ENCODE peak calls at places on chromosomes 16 and 17, in four cellular contexts. One of them, this sample, is unnamed.

GRCh38 chr17:51165680-51166197 is 472 bp upstream of the NME2 start:
- DNase-seq in transverse colon: peak; percentile 43
- DNase-seq in prostate gland: no peak
- DNase-seq in gastrocnemius medialis: no peak
- DNase-seq in this sample: no peak

GRCh38 chr17:66016231-66016630 is 175.7 kb downstream of the CEP112 start:
- DNase-seq in transverse colon: no peak
- DNase-seq in prostate gland: no peak
- DNase-seq in gastrocnemius medialis: no peak
- DNase-seq in this sample: no peak

GRCh38 chr17:36935681-36936454 is 1.4 kb upstream of the LHX1 start:
- DNase-seq in transverse colon: no peak
- DNase-seq in prostate gland: no peak
- DNase-seq in gastrocnemius medialis: no peak
- DNase-seq in this sample: peak; percentile 58

GRCh38 chr16:56606688-56607618 is 1.4 kb upstream of the MT2A start:
- DNase-seq in transverse colon: peak; percentile 67
- DNase-seq in prostate gland: peak; percentile 82
- DNase-seq in gastrocnemius medialis: peak; percentile 92
- DNase-seq in this sample: no peak

GRCh38 chr17:68944435-68945035 is 10.7 kb downstream of the ABCA8 start:
- DNase-seq in transverse colon: no peak
- DNase-seq in prostate gland: no peak
- DNase-seq in gastrocnemius medialis: no peak
- DNase-seq in this sample: no peak

GRCh38 chr16:17568239-17568638 is 97.5 kb upstream of the XYLT1 start:
- DNase-seq in transverse colon: no peak
- DNase-seq in prostate gland: no peak
- DNase-seq in gastrocnemius medialis: no peak
- DNase-seq in this sample: no peak

GRCh38 chr17:66996926-66997325 is 32.4 kb downstream of the CACNG4 start:
- DNase-seq in transverse colon: no peak
- DNase-seq in prostate gland: no peak
- DNase-seq in gastrocnemius medialis: no peak
- DNase-seq in this sample: no peak

GRCh38 chr17:17235212-17236174 is 1.5 kb downstream of the FLCN start:
- DNase-seq in transverse colon: no peak
- DNase-seq in prostate gland: no peak
- DNase-seq in gastrocnemius medialis: peak; percentile 48
- DNase-seq in this sample: peak; percentile 34

GRCh38 chr17:80260791-80261158 is at the start of gene RNF213:
- DNase-seq in transverse colon: peak; percentile 75
- DNase-seq in prostate gland: peak; percentile 29
- DNase-seq in gastrocnemius medialis: no peak
- DNase-seq in this sample: peak; percentile 44

GRCh38 chr17:50279639-50280038 is 5.4 kb downstream of the TMEM92 start:
- DNase-seq in transverse colon: no peak
- DNase-seq in prostate gland: no peak
- DNase-seq in gastrocnemius medialis: no peak
- DNase-seq in this sample: no peak

GRCh38 chr17:72978593-72979218 is 113.8 kb downstream of the SLC39A11 start:
- DNase-seq in transverse colon: no peak
- DNase-seq in prostate gland: no peak
- DNase-seq in gastrocnemius medialis: no peak
- DNase-seq in this sample: no peak

GRCh38 chr16:5616841-5617240 is 519.2 kb upstream of the EEF2KMT start:
- DNase-seq in transverse colon: no peak
- DNase-seq in prostate gland: no peak
- DNase-seq in gastrocnemius medialis: no peak
- DNase-seq in this sample: no peak

GRCh38 chr16:52538511-52538910 is 8.4 kb downstream of the TOX3 start:
- DNase-seq in transverse colon: no peak
- DNase-seq in prostate gland: no peak
- DNase-seq in gastrocnemius medialis: no peak
- DNase-seq in this sample: no peak

GRCh38 chr16:87129771-87130170 is 187.4 kb downstream of the C16orf95 start:
- DNase-seq in transverse colon: no peak
- DNase-seq in prostate gland: no peak
- DNase-seq in gastrocnemius medialis: no peak
- DNase-seq in this sample: no peak

GRCh38 chr16:47143329-47143676 is 442 bp downstream of the NETO2 start:
- DNase-seq in transverse colon: peak; percentile 76
- DNase-seq in prostate gland: peak; percentile 15
- DNase-seq in gastrocnemius medialis: peak; percentile 4
- DNase-seq in this sample: peak; percentile 82

GRCh38 chr17:2222901-2223616 is 80.5 kb downstream of the SMG6 start:
- DNase-seq in transverse colon: peak; percentile 57
- DNase-seq in prostate gland: no peak
- DNase-seq in gastrocnemius medialis: peak; percentile 75
- DNase-seq in this sample: no peak

GRCh38 chr17:6166492-6167179 is 96.5 kb downstream of the WSCD1 start:
- DNase-seq in transverse colon: no peak
- DNase-seq in prostate gland: no peak
- DNase-seq in gastrocnemius medialis: no peak
- DNase-seq in this sample: no peak

GRCh38 chr17:36814958-36815357 is 122.3 kb upstream of the LHX1 start:
- DNase-seq in transverse colon: no peak
- DNase-seq in prostate gland: no peak
- DNase-seq in gastrocnemius medialis: no peak
- DNase-seq in this sample: no peak

GRCh38 chr16:70705056-70705455 is 19.2 kb upstream of the MTSS2 start:
- DNase-seq in transverse colon: no peak
- DNase-seq in prostate gland: no peak
- DNase-seq in gastrocnemius medialis: no peak
- DNase-seq in this sample: no peak

GRCh38 chr17:31869031-31869430 is 10.0 kb upstream of the COPRS start:
- DNase-seq in transverse colon: no peak
- DNase-seq in prostate gland: no peak
- DNase-seq in gastrocnemius medialis: no peak
- DNase-seq in this sample: no peak

GRCh38 chr16:88088161-88088581 is 136.9 kb downstream of the BANP start:
- DNase-seq in transverse colon: no peak
- DNase-seq in prostate gland: no peak
- DNase-seq in gastrocnemius medialis: no peak
- DNase-seq in this sample: no peak

GRCh38 chr16:57045694-57046381 is 46.5 kb upstream of the CPNE2 start:
- DNase-seq in transverse colon: peak; percentile 57
- DNase-seq in prostate gland: peak; percentile 50
- DNase-seq in gastrocnemius medialis: peak; percentile 32
- DNase-seq in this sample: no peak

GRCh38 chr17:67289174-67289876 is 44.3 kb upstream of the HELZ start:
- DNase-seq in transverse colon: peak; percentile 30
- DNase-seq in prostate gland: peak; percentile 33
- DNase-seq in gastrocnemius medialis: peak; percentile 61
- DNase-seq in this sample: peak; percentile 58

GRCh38 chr16:82368041-82368440 is 198.0 kb upstream of the MPHOSPH6 start:
- DNase-seq in transverse colon: no peak
- DNase-seq in prostate gland: peak; percentile 26
- DNase-seq in gastrocnemius medialis: no peak
- DNase-seq in this sample: peak; percentile 52

GRCh38 chr17:78126895-78127239 is 1.7 kb downstream of the TMC6 start:
- DNase-seq in transverse colon: no peak
- DNase-seq in prostate gland: no peak
- DNase-seq in gastrocnemius medialis: no peak
- DNase-seq in this sample: no peak
- H3K4me1 ChIP-seq in transverse colon: peaks cover 45% of the 10 kb centered on the region
- H3K4me1 ChIP-seq in prostate gland: peaks cover 12% of the 10 kb centered on the region
- H3K4me1 ChIP-seq in gastrocnemius medialis: peaks cover 5% of the 10 kb centered on the region
- H3K4me1 ChIP-seq in this sample: peaks cover 4% of the 10 kb centered on the region

DNA sequence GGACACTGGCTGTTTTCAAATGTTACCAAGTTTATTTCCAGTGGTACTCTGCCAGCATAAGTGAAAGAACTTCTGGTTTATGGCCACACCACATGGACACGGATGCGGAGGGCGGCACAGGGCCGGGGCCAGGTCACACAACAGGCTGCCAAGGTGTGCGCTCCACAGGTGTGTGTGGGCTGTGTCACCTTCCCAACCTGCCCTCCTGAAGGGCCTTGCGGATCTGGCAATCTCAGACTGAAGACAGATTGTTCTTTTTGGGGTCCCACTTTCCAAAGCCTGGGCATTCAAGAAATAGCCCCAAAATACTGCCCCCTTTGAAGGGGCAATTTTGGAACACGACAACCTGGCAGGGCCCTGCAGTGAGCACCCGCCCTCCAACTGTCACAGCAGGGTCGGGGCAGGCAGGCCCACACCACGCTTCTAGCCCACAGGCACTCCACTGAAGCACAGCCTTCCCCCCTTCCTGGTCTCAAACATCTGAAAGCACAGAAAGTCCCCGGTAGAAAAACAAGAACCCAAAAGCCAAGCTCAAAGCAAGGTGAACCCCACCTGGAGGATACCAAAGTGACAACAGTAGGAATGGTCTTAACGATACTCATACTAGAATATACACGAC is 3.5 kb downstream of the CSNK1D start:
- DNase-seq in transverse colon: no peak
- DNase-seq in prostate gland: no peak
- DNase-seq in gastrocnemius medialis: no peak
- DNase-seq in this sample: no peak
- H3K4me3 ChIP-seq in transverse colon: no peak overlapping the region
- H3K4me3 ChIP-seq in prostate gland: no peak overlapping the region
- H3K4me3 ChIP-seq in gastrocnemius medialis: no peak overlapping the region
- H3K4me3 ChIP-seq in this sample: no peak overlapping the region

GRCh38 chr17:4986951-4987766 is at the start of gene CAMTA2:
- DNase-seq in transverse colon: peak; percentile 93
- DNase-seq in prostate gland: peak; percentile 84
- DNase-seq in gastrocnemius medialis: peak; percentile 84
- DNase-seq in this sample: peak; percentile 79

GRCh38 chr17:4988168-4988567 is 693 bp upstream of the CAMTA2 start:
- DNase-seq in transverse colon: no peak
- DNase-seq in prostate gland: no peak
- DNase-seq in gastrocnemius medialis: no peak
- DNase-seq in this sample: no peak

GRCh38 chr17:4987767-4988083 is 250 bp upstream of the CAMTA2 start:
- DNase-seq in transverse colon: no peak
- DNase-seq in prostate gland: no peak
- DNase-seq in gastrocnemius medialis: no peak
- DNase-seq in this sample: peak; percentile 50

GRCh38 chr17:4980644-4981216 is 6.7 kb downstream of the CAMTA2 start:
- DNase-seq in transverse colon: no peak
- DNase-seq in prostate gland: peak; percentile 42
- DNase-seq in gastrocnemius medialis: no peak
- DNase-seq in this sample: peak; percentile 54

GRCh38 chr17:4986403-4986802 is 1.1 kb downstream of the CAMTA2 start:
- DNase-seq in transverse colon: peak; percentile 37
- DNase-seq in prostate gland: no peak
- DNase-seq in gastrocnemius medialis: no peak
- DNase-seq in this sample: no peak
- H3K4me1 ChIP-seq in transverse colon: peaks cover 27% of the 10 kb centered on the region
- H3K4me1 ChIP-seq in prostate gland: peaks cover 18% of the 10 kb centered on the region
- H3K4me1 ChIP-seq in gastrocnemius medialis: peaks cover 20% of the 10 kb centered on the region
- H3K4me1 ChIP-seq in this sample: peaks cover 7% of the 10 kb centered on the region

DNA sequence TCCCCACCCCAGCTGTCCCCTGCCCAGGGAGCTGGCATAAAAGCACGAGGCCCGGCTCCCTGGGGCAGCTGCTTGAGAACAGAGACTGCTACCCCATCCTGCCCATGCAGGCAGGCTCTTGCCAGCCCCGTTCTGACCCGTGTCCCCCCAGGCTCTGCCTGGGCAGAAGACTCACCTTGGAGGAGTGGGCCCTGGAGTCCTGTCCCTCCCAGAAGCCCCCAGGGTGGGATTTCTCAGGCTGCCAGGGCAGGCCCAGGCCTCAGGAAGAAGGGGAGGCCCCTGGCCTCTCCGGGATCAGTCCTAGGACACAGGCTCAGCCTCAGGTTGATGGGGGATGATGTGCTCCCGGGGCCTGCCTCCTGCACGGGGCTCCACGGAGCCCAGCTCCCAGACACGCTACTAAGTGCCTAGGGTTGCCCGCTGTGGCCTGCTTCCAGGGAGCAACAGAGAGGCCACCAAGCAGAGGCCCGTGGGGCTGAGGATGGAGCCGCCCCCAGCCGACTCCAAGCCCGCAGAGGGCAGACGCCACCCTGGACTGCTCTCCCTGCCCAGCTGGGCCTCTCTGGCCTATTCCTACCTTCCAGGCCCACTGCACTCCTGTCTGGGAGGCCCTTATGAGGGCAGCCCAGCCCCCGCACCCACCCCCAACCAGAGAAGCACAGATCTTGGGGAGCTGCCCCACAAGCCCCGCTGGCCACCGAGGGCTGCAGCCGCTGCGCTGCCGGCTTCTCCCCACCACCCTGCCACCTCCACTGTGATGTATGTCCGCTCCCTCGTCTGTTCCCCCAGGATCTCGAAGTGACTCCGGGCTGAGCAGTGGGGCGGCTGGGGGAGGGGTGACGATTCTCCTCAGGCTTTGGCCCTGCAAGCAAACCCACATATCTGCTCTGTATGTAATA is 1.7 kb downstream of the NME3 start:
- DNase-seq in transverse colon: no peak
- DNase-seq in prostate gland: no peak
- DNase-seq in gastrocnemius medialis: no peak
- DNase-seq in this sample: no peak
- H3K4me3 ChIP-seq in transverse colon: no peak overlapping the region
- H3K4me3 ChIP-seq in prostate gland: no peak overlapping the region
- H3K4me3 ChIP-seq in gastrocnemius medialis: peak overlapping the region; percentile 77
- H3K4me3 ChIP-seq in this sample: no peak overlapping the region

GRCh38 chr17:58330997-58331814 is 2.6 kb upstream of the TSPOAP1 start:
- DNase-seq in transverse colon: peak; percentile 66
- DNase-seq in prostate gland: no peak
- DNase-seq in gastrocnemius medialis: no peak
- DNase-seq in this sample: no peak
- H3K4me1 ChIP-seq in transverse colon: peaks cover 11% of the 10 kb centered on the region
- H3K4me1 ChIP-seq in prostate gland: no peaks in the 10 kb centered on the region
- H3K4me1 ChIP-seq in gastrocnemius medialis: peaks cover under 1% of the 10 kb centered on the region
- H3K4me1 ChIP-seq in this sample: no peaks in the 10 kb centered on the region

DNA sequence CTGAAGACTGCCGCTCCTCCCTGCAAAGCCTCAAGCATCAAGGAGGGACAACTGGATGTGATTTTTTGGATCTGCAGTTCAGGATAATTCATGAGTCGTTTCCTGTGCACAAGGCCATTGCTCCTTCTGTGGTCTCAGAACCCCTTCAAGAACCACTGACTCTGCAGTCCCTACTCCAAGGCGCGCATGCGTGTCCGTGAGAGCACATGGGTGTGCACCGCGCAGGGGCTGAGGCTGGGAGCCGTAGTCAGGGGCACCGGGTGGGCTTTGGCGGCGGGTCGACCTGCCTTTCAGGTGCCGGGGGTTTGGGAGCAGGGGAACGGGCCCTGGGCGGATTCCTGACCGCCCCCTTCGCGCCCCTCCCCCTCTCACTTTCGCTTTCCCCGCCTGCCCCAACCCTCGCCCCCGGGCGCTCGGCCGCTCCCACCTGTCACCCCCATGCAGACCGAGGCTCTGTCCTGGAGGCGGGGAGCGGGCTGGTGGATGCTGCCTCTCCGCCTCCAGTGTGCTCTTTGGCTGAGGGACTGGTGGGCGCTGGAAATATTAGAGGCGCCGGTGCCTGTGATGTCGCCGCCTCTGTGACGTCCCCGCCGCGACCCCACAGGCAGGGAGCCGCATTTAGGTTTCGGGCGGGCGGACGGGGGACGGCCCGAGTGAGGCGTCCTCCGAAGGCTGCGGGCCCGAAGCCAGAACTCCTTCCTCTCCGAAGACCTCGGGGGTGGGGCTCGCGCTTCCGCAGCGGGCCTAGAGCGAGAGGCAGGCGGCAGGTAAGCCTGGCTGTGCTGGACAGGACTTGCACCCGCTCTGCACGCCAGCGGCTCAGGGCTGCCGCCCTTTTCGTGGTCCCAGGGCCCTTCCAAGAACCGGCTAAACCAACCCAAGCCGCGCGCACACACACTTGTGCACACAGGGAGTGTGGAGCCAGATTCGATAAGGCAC is at the start of gene SPATA32:
- DNase-seq in transverse colon: peak; percentile 72
- DNase-seq in prostate gland: peak; percentile 51
- DNase-seq in gastrocnemius medialis: peak; percentile 26
- DNase-seq in this sample: no peak
- H3K4me3 ChIP-seq in transverse colon: peak within 1 kb of the TSS; percentile 74
- H3K4me3 ChIP-seq in prostate gland: peak within 1 kb of the TSS; percentile 63
- H3K4me3 ChIP-seq in gastrocnemius medialis: peak within 1 kb of the TSS; percentile 59
- H3K4me3 ChIP-seq in this sample: no peak within 1 kb of the TSS